ENCODE peak calls at places on chromosomes 5 and 9, in six cellular contexts. B is CD4-positive, CD25-positive, alpha-beta regulatory T cell; O is lower lobe of right lung; K is mesendoderm; W is SK-N-SH; D is GM23248. I is an unnamed sample.
A peak's percentile ranks its signal among the peaks of the same experiment; 100 is the strongest.

GRCh38 chr5:150106669-150107068 is 20.3 kb upstream of the CSF1R start:
- DNase-seq in D (no peak), K (no peak), W (no peak), B (no peak), O (no peak), I (peak; percentile 38)

GRCh38 chr5:82174128-82174918 is 103.8 kb downstream of the RPS23 start:
- DNase-seq in W (peak; percentile 16), B (peak; percentile 5), O (peak; percentile 68), K (peak; percentile 85), D (peak; percentile 82), I (peak; percentile 93)

GRCh38 chr9:4670591-4670990 is 4.3 kb upstream of the SPATA6L start:
- DNase-seq in B (no peak), O (no peak), D (no peak), K (no peak), W (no peak), I (no peak)

GRCh38 chr9:6673326-6674025 is 27.9 kb upstream of the GLDC start:
- DNase-seq in D (no peak), O (no peak), B (no peak), K (no peak), W (no peak), I (no peak)

GRCh38 chr5:114977979-114978573 is 191.6 kb downstream of the TRIM36 start:
- DNase-seq in O (no peak), B (no peak), D (no peak), K (no peak), W (no peak), I (no peak)

GRCh38 chr5:172403191-172403794 is 51.0 kb downstream of the SH3PXD2B start:
- DNase-seq in K (no peak), W (no peak), O (no peak), B (no peak), D (peak; percentile 26), I (no peak)

GRCh38 chr9:131856105-131856504 is 116.2 kb upstream of the RAPGEF1 start:
- DNase-seq in K (peak; percentile 80), B (no peak), D (no peak), W (no peak), O (no peak), I (peak; percentile 93)

GRCh38 chr5:95743248-95743647 is 12.1 kb downstream of the RHOBTB3 start:
- DNase-seq in D (no peak), B (no peak), O (no peak), W (no peak), K (no peak), I (no peak)

GRCh38 chr5:33310471-33310870 is 130.3 kb upstream of the TARS1 start:
- DNase-seq in K (no peak), O (no peak), W (no peak), D (peak; percentile 87), B (no peak), I (no peak)

GRCh38 chr5:121628783-121629182 is 222.9 kb upstream of the FTMT start:
- DNase-seq in O (no peak), W (no peak), B (no peak), D (no peak), K (no peak), I (no peak)

GRCh38 chr5:72559866-72560766 is 52.9 kb upstream of the ZNF366 start:
- DNase-seq in D (no peak), K (peak; percentile 31), B (no peak), W (no peak), O (no peak), I (peak; percentile 58)

GRCh38 chr5:137604348-137605095 is 105.4 kb upstream of the SPOCK1 start:
- DNase-seq in B (no peak), W (no peak), D (no peak), K (peak; percentile 75), O (no peak), I (peak; percentile 68)

GRCh38 chr5:90642706-90643229 is 84.2 kb downstream of the ADGRV1 start:
- DNase-seq in K (no peak), D (no peak), W (no peak), O (no peak), B (no peak), I (no peak)

GRCh38 chr5:160083012-160083436 is 36.2 kb downstream of the PWWP2A start:
- DNase-seq in B (no peak), K (no peak), W (no peak), D (peak; percentile 88), O (no peak), I (no peak)

GRCh38 chr9:123321874-123322770 is 33.9 kb upstream of the CRB2 start:
- DNase-seq in W (no peak), K (no peak), O (no peak), D (no peak), B (no peak), I (no peak)
- H3K27ac ChIP-seq in W (no peak overlapping the region), K (peak overlapping the region; percentile 2), O (no peak overlapping the region), D (no peak overlapping the region), B (peak overlapping the region; percentile 68), I (no peak overlapping the region)

DNA sequence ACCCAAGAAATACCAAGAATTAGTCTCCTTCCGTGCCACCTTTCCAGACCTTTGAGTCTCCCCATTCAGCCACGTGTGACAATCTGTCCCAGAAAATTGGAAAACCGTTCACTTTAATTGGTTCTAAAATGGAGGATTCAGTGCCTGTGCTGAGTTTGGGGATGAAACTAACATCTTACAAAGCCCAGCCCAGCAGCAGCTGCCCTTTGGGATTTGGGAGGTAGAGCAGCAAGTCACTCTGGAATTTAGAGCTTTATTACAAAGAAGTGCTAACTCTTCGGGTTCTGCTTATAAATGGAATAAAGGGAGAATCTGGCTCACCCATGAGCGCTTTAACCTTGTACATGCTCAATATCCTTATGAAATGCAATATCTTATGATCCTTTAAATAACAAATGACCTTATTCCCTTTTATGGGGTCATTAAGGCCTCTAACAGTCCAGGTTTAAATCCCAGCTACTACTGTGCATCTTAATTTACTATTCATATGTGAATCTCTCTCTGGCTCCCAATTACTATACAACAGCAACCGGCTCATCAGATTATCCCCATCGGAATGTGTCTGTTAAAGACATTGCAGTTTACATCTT is 271.9 kb upstream of the SMARCA2 start:
- DNase-seq in W (no peak), K (no peak), D (no peak), O (no peak), B (no peak), I (no peak)
- H3K4me3 ChIP-seq in W (no peak overlapping the region), K (no peak overlapping the region), D (no peak overlapping the region), O (no peak overlapping the region), B (no peak overlapping the region), I (no peak overlapping the region)

GRCh38 chr9:91207481-91207888 is 154.2 kb downstream of the AUH start:
- DNase-seq in D (peak; percentile 72), O (no peak), B (no peak), W (no peak), K (no peak), I (no peak)
- H3K27ac ChIP-seq in D (peak overlapping the region; percentile 55), O (peak overlapping the region; percentile 73), B (no peak overlapping the region), W (no peak overlapping the region), K (no peak overlapping the region), I (no peak overlapping the region)

GRCh38 chr5:75611324-75612210 is at the start of gene ANKDD1B:
- DNase-seq in D (peak; percentile 59), B (no peak), W (peak; percentile 23), O (peak; percentile 65), K (peak; percentile 74), I (peak; percentile 83)
- H3K4me3 ChIP-seq in D (peak within 1 kb of the TSS; percentile 74), B (peak within 1 kb of the TSS; percentile 77), W (no peak within 1 kb of the TSS), O (peak within 1 kb of the TSS; percentile 52), K (peak within 1 kb of the TSS; percentile 3), I (peak within 1 kb of the TSS; percentile 80)